ENCODE peak calls at places on chromosomes 4 and X, in five cellular contexts. O, W, M, R and C are unnamed samples.

GRCh38 chrX:85977218-85977617 is 70.1 kb downstream of the CHM start:
- DNase-seq in O (no peak), W (no peak), M (no peak), R (no peak), C (no peak)

GRCh38 chr4:23805381-23805780 is 84.5 kb downstream of the PPARGC1A start:
- DNase-seq in O (no peak), W (no peak), M (no peak), R (no peak), C (no peak)

GRCh38 chrX:69307029-69307428 is 141.8 kb upstream of the PJA1 start:
- DNase-seq in O (no peak), W (no peak), M (no peak), R (no peak), C (no peak)

GRCh38 chr4:141352775-141353544 is 132.3 kb downstream of the ZNF330 start:
- DNase-seq in O (peak; percentile 65), W (no peak), M (no peak), R (peak; percentile 90), C (no peak)

GRCh38 chrX:47160781-47161180 is 15.8 kb downstream of the RBM10 start:
- DNase-seq in O (peak; percentile 27), W (no peak), M (no peak), R (no peak), C (no peak)

GRCh38 chr4:16591867-16592266 is 306.6 kb downstream of the LDB2 start:
- DNase-seq in O (no peak), W (no peak), M (no peak), R (no peak), C (no peak)

GRCh38 chr4:128061566-128062536 is 739 bp downstream of the LARP1B start:
- DNase-seq in O (peak; percentile 81), W (peak; percentile 36), M (peak; percentile 71), R (peak; percentile 55), C (peak; percentile 46)

GRCh38 chrX:100748133-100748532 is 16.2 kb upstream of the SYTL4 start:
- DNase-seq in O (no peak), W (no peak), M (peak; percentile 18), R (peak; percentile 7), C (no peak)

GRCh38 chrX:133880032-133880443 is 105.4 kb downstream of the GPC3 start:
- DNase-seq in O (no peak), W (no peak), M (no peak), R (peak; percentile 90), C (no peak)

DNA sequence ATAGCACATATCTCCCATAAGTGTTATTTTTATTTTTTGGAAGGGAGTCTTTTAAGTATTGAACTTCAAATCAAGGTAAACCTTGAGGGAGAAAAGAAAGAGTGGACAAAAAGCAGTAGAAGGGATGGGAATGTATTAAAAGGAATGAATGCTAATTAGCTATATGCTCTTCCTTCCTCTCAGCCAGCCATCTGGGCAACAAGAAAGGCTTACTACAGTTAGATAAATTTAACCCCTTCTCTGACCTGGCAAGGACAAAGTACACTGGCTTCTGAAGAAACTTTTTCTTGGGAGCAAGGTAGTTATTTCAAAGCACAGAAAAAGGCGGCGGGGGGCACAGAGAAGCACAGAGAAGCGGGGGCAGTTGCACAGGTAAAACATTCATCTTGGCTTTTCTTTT is 54.6 kb downstream of the GAB1 start:
- DNase-seq in O (no peak), W (no peak), M (no peak), R (no peak), C (no peak)
- H3K27ac ChIP-seq in O (no peak overlapping the region), W (no peak overlapping the region), M (no peak overlapping the region), R (no peak overlapping the region), C (peak overlapping the region; percentile 83)

GRCh38 chr4:7973545-7973981 is 33.9 kb upstream of the AFAP1 start:
- DNase-seq in O (peak; percentile 86), W (peak; percentile 56), M (no peak), R (no peak), C (no peak)
- H3K4me1 ChIP-seq in O (peaks cover 47% of the 10 kb centered on the region), W (peaks cover 39% of the 10 kb centered on the region), M (peaks cover 58% of the 10 kb centered on the region), R (peaks cover 18% of the 10 kb centered on the region), C (no peaks in the 10 kb centered on the region)

DNA sequence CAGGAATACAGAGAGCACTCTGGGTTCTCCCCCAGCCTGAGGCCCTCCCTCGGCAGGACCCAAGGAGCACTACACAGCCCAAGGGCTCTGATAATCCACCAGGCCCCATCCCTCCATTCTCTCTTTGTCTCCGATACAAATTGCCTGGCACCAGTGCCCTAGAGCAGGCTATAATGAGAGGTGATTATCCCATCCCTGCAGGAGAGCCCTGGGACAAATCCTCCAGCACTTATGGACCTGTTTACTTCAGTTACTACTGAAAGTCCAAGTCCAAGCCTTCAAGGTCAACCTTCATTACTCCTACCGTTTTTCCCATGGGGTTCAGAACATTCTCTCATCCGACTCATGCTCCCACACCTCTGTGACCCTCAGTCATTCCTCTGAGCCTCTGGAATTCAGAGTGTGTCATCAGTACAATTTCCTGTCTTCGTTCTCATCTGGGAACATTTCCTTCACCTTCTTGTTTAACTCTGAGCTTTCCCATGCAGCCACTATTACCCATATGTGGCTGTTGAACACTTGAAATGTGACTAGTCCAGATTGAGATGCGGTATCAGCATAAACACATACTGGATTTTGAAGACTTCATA is 299.0 kb downstream of the RAPGEF2 start:
- DNase-seq in O (peak; percentile 88), W (no peak), M (peak; percentile 33), R (peak; percentile 5), C (no peak)
- H3K27ac ChIP-seq in O (peak overlapping the region; percentile 72), W (no peak overlapping the region), M (no peak overlapping the region), R (peak overlapping the region; percentile 38), C (peak overlapping the region; percentile 22)

GRCh38 chrX:41086627-41086932 is 1.3 kb downstream of the USP9X start:
- DNase-seq in O (no peak), W (no peak), M (no peak), R (no peak), C (no peak)

GRCh38 chrX:41085883-41086626 is 810 bp downstream of the USP9X start:
- DNase-seq in O (peak; percentile 65), W (peak; percentile 59), M (peak; percentile 65), R (peak; percentile 64), C (peak; percentile 40)

GRCh38 chrX:41084360-41085104 is 713 bp upstream of the USP9X start:
- DNase-seq in O (peak; percentile 95), W (peak; percentile 98), M (peak; percentile 99), R (peak; percentile 93), C (peak; percentile 91)

GRCh38 chrX:41084044-41084359 is 1.2 kb upstream of the USP9X start:
- DNase-seq in O (no peak), W (no peak), M (no peak), R (no peak), C (no peak)

GRCh38 chrX:41085105-41085882 is at the start of gene USP9X:
- DNase-seq in O (peak; percentile 87), W (peak; percentile 91), M (peak; percentile 91), R (peak; percentile 83), C (peak; percentile 89)
- H3K4me1 ChIP-seq in O (peaks cover 12% of the 10 kb centered on the region), W (peaks cover 5% of the 10 kb centered on the region), M (peaks cover 41% of the 10 kb centered on the region), R (peaks cover 6% of the 10 kb centered on the region), C (peaks cover 19% of the 10 kb centered on the region)

GRCh38 chr4:168534535-168534934 is 37.7 kb downstream of the PALLD start:
- DNase-seq in O (no peak), W (no peak), M (no peak), R (no peak), C (no peak)

GRCh38 chr4:168535689-168536088 is 38.8 kb downstream of the PALLD start:
- DNase-seq in O (no peak), W (no peak), M (no peak), R (no peak), C (no peak)

GRCh38 chr4:168537556-168537955 is 40.7 kb downstream of the PALLD start:
- DNase-seq in O (peak; percentile 70), W (no peak), M (no peak), R (no peak), C (no peak)

GRCh38 chr4:168536448-168536847 is 39.6 kb downstream of the PALLD start:
- DNase-seq in O (no peak), W (no peak), M (no peak), R (no peak), C (no peak)

GRCh38 chr4:168537086-168537485 is 40.2 kb downstream of the PALLD start:
- DNase-seq in O (no peak), W (no peak), M (no peak), R (no peak), C (no peak)
- H3K27ac ChIP-seq in O (peak overlapping the region; percentile 13), W (no peak overlapping the region), M (peak overlapping the region; percentile 89), R (no peak overlapping the region), C (no peak overlapping the region)

GRCh38 chr4:108109111-108109510 is 59.6 kb downstream of the LEF1 start:
- DNase-seq in O (no peak), W (no peak), M (no peak), R (no peak), C (no peak)

GRCh38 chr4:108111781-108112180 is 57.0 kb downstream of the LEF1 start:
- DNase-seq in O (no peak), W (no peak), M (no peak), R (no peak), C (no peak)

GRCh38 chr4:108110450-108110849 is 58.3 kb downstream of the LEF1 start:
- DNase-seq in O (no peak), W (no peak), M (no peak), R (no peak), C (no peak)

GRCh38 chr4:108107729-108108382 is 60.9 kb downstream of the LEF1 start:
- DNase-seq in O (no peak), W (no peak), M (no peak), R (no peak), C (no peak)

DNA sequence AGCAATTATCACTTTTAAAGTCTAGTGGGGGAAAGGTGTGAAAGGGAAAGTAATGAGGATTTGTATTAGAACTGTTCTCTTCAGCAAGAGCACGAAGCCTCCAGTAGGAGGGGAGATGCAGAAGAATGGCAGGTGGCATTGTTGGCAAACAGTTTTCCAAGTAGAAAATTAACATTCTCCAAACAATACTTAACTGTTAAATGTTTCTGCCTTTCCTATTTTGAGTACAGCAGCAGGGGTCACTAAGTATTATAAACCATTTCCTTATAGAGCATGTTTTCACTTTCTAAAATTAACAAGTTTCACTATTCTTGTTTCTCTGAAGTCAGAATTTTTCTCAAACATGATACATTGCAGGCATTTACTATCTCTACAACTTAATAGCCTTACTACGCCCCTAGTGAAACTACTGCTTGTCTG is 58.7 kb downstream of the LEF1 start:
- DNase-seq in O (no peak), W (no peak), M (no peak), R (no peak), C (no peak)
- H3K4me1 ChIP-seq in O (no peaks in the 10 kb centered on the region), W (no peaks in the 10 kb centered on the region), M (no peaks in the 10 kb centered on the region), R (no peaks in the 10 kb centered on the region), C (no peaks in the 10 kb centered on the region)

DNA sequence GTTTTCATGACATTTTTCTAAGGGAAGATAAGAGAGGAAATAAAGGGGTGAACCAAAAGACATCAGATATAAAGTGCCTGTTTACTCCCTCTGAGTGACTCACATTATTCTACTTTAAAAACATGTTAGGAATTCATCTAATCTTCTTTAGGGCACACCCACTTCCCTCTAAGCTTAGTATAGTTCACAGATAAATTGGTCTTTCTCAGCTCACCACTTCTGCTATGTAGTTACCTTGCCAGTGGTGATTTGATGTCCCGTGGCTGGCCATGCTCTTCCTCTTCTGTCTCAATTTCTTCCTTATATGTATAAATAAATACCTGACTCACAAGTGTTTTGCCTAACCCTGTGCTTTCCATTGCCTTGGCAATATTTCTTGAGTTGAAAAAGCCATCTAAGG is 96.8 kb downstream of the PDLIM5 start:
- DNase-seq in O (peak; percentile 82), W (no peak), M (peak; percentile 81), R (no peak), C (no peak)
- H3K27ac ChIP-seq in O (peak overlapping the region; percentile 74), W (peak overlapping the region; percentile 63), M (peak overlapping the region; percentile 64), R (no peak overlapping the region), C (peak overlapping the region; percentile 80)

DNA sequence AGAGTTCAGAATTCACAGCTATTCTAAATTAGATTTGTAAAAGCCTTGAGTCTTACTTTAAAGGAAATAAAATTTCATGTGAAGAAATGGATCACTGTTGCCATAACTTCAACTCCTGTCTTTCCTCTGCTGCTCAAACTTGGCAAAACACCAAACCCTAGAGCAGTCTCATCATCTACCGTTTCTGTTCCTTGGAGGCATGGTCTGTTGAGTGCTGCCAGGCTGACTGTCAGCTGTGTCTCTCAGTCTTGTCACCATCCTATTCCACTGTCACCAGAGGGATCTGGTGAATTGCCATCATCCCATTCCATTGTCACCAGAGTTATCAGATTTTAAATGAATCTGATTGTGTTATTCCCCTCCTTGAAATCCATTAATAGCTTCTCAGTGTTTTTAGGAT is 55.6 kb downstream of the STIM2 start:
- DNase-seq in O (peak; percentile 22), W (no peak), M (no peak), R (peak; percentile 53), C (no peak)
- H3K4me1 ChIP-seq in O (peaks cover 9% of the 10 kb centered on the region), W (peaks cover 3% of the 10 kb centered on the region), M (no peaks in the 10 kb centered on the region), R (no peaks in the 10 kb centered on the region), C (peaks cover 9% of the 10 kb centered on the region)